ENCODE peak calls at places on chromosomes 11 and 22, in eight cellular contexts. M is brain microvascular endothelial cell, H is ascending aorta, B is GM12878, X is tibial nerve, E is AG04450, Q is BE2C, Z is psoas muscle. N is an unnamed sample.

GRCh38 chr11:104897891-104898684 is at the start of gene CASP12:
- DNase-seq in X (no peak), H (no peak), Z (no peak), Q (no peak), B (no peak), E (no peak), M (peak; percentile 1), N (no peak)

GRCh38 chr11:4480577-4481539 is 1.6 kb upstream of the OR52K1 start:
- DNase-seq in E (no peak), Q (no peak), X (no peak), M (peak; percentile 45), Z (no peak), B (no peak), H (no peak), N (no peak)

GRCh38 chr22:23269441-23270211 is 89.3 kb downstream of the BCR start:
- DNase-seq in B (no peak), H (no peak), X (no peak), M (no peak), E (no peak), Q (no peak), Z (no peak), N (no peak)

GRCh38 chr11:93724090-93724489 is 17.2 kb downstream of the TAF1D start:
- DNase-seq in Z (no peak), H (no peak), Q (no peak), M (no peak), E (no peak), X (no peak), B (no peak), N (no peak)

GRCh38 chr11:95154514-95154913 is 64.9 kb downstream of the ENDOD1 start:
- DNase-seq in H (no peak), X (peak; percentile 43), Z (no peak), E (no peak), Q (peak; percentile 74), M (no peak), B (no peak), N (no peak)

GRCh38 chr11:74014880-74015279 is 6.0 kb upstream of the UCP3 start:
- DNase-seq in E (no peak), H (no peak), B (no peak), Z (no peak), X (no peak), M (no peak), Q (no peak), N (no peak)

GRCh38 chr22:31692186-31692886 is 30.3 kb upstream of the PISD start:
- DNase-seq in Z (no peak), Q (no peak), H (no peak), B (no peak), X (no peak), M (peak; percentile 53), E (peak; percentile 8), N (no peak)

GRCh38 chr11:124722176-124722575 is 17.6 kb upstream of the NRGN start:
- DNase-seq in Q (no peak), E (no peak), B (no peak), H (no peak), M (no peak), Z (no peak), X (no peak), N (no peak)

GRCh38 chr11:132523929-132524328 is 1008.4 kb downstream of the OPCML start:
- DNase-seq in E (no peak), B (no peak), M (no peak), Q (no peak), Z (no peak), H (no peak), X (no peak), N (no peak)

GRCh38 chr22:19657252-19658056 is 56.8 kb upstream of the SEPTIN5 start:
- DNase-seq in M (no peak), X (no peak), E (no peak), Z (no peak), B (no peak), H (no peak), Q (no peak), N (no peak)

GRCh38 chr11:1123970-1124369 is 33.8 kb upstream of the MUC5AC start:
- DNase-seq in H (no peak), B (no peak), Q (no peak), X (no peak), Z (no peak), E (no peak), M (no peak), N (no peak)

GRCh38 chr11:64025205-64025604 is 10.5 kb upstream of the FLRT1 start:
- DNase-seq in X (no peak), Q (no peak), E (no peak), M (no peak), Z (no peak), B (no peak), H (no peak), N (no peak)

GRCh38 chr11:69877235-69877634 is 58.0 kb upstream of the FGF3 start:
- DNase-seq in M (no peak), Z (no peak), X (no peak), B (no peak), Q (no peak), H (no peak), E (no peak), N (no peak)

GRCh38 chr11:117715801-117716200 is 81.2 kb downstream of the DSCAML1 start:
- DNase-seq in Q (no peak), H (no peak), E (no peak), B (no peak), Z (no peak), M (no peak), X (no peak), N (no peak)

GRCh38 chr11:86747801-86748200 is 52.5 kb upstream of the PRSS23 start:
- DNase-seq in Z (no peak), M (no peak), X (no peak), H (no peak), E (no peak), B (no peak), Q (no peak), N (no peak)

GRCh38 chr11:61090521-61090920 is 11.8 kb upstream of the CD5 start:
- DNase-seq in X (no peak), B (no peak), E (no peak), Z (no peak), M (no peak), H (no peak), Q (no peak), N (no peak)

GRCh38 chr22:19750666-19751490 is 9.7 kb upstream of the TBX1 start:
- DNase-seq in X (no peak), Z (no peak), M (peak; percentile 14), E (peak; percentile 34), H (no peak), B (no peak), Q (no peak), N (no peak)

GRCh38 chr11:75280770-75281468 is 40.3 kb downstream of the TPBGL start:
- DNase-seq in X (no peak), M (no peak), Z (no peak), B (no peak), Q (no peak), H (peak; percentile 4), E (no peak), N (no peak)

GRCh38 chr11:118263694-118264567 is at the start of gene MPZL2:
- DNase-seq in H (no peak), Z (peak; percentile 15), E (no peak), Q (no peak), B (no peak), M (no peak), X (peak; percentile 6), N (no peak)

GRCh38 chr11:78150346-78150745 is 10.9 kb upstream of the ALG8 start:
- DNase-seq in X (no peak), B (no peak), M (no peak), E (no peak), Q (no peak), H (no peak), Z (no peak), N (no peak)

DNA sequence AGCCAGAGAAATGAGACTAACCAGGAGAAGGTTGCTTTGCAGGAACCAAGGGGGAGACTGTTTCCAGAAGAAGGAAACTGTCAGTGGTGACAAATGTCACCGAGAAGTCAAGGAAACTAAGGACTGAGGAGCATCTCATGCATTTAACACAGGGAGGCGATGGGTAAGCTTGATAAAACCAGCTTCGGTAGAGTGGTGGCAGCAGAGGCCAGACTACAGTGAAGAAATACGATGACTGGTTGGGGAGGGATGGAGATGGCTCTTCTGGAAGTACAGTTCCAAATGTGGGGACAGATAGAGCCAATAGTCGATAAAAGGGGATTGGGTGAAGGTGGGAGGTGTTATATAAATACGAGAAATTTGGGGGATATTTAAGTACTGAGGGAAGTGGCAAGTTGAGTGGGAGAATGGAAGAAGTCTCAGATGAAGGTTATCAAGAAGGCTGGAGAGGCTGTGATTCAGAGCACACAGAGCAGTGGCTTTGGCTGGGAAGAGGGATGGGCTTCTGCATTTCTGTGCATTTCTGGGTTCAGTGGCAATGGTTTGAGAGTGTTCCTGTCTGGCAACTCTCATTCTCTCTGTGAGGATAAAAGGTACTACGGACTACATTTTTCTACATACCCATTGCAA is 29.2 kb downstream of the SC5D start:
- DNase-seq in X (peak; percentile 41), H (no peak), Q (no peak), B (no peak), M (no peak), E (no peak), Z (no peak), N (no peak)
- TF ChIP-seq CTCF in X (peak; percentile 19), H (peak; percentile 30), Q (peak; percentile 15), B (peak; percentile 92), M (peak; percentile 23), E (no peak), Z (peak; percentile 31), N (peak; percentile 34)

GRCh38 chr11:15483205-15483604 is 368.5 kb downstream of the INSC start:
- DNase-seq in Q (no peak), E (no peak), X (no peak), Z (no peak), M (no peak), H (no peak), B (no peak), N (no peak)
- H3K27me3 ChIP-seq in Q (no peaks in the 10 kb centered on the region), E (no peaks in the 10 kb centered on the region), X (no peaks in the 10 kb centered on the region), Z (no peaks in the 10 kb centered on the region), M (no peaks in the 10 kb centered on the region), H (no peaks in the 10 kb centered on the region), B (no peaks in the 10 kb centered on the region), N (no peaks in the 10 kb centered on the region)

GRCh38 chr11:68657021-68657780 is 27.1 kb upstream of the GAL start:
- DNase-seq in B (no peak), Q (no peak), M (no peak), Z (no peak), H (no peak), E (no peak), X (no peak), N (no peak)
- TF ChIP-seq CTCF in B (no peak), Q (no peak), M (no peak), Z (no peak), H (no peak), E (no peak), X (no peak), N (no peak)

GRCh38 chr11:31795706-31796522 is 15.2 kb downstream of the PAX6 start:
- DNase-seq in Z (no peak), Q (no peak), M (no peak), H (no peak), X (no peak), B (no peak), E (no peak), N (no peak)

GRCh38 chr11:31798057-31799035 is 12.8 kb downstream of the PAX6 start:
- DNase-seq in B (no peak), X (peak; percentile 3), E (no peak), Q (no peak), H (no peak), M (no peak), Z (no peak), N (no peak)

GRCh38 chr11:31794546-31794945 is 16.6 kb downstream of the PAX6 start:
- DNase-seq in E (no peak), M (no peak), X (no peak), H (no peak), B (no peak), Q (no peak), Z (no peak), N (no peak)

GRCh38 chr11:31797227-31798056 is 13.7 kb downstream of the PAX6 start:
- DNase-seq in Q (no peak), Z (no peak), M (no peak), B (no peak), E (no peak), X (no peak), H (no peak), N (no peak)

GRCh38 chr11:31796523-31797226 is 14.4 kb downstream of the PAX6 start:
- DNase-seq in E (no peak), X (no peak), Q (no peak), M (no peak), H (no peak), B (no peak), Z (no peak), N (no peak)
- H3K27me3 ChIP-seq in E (peaks cover 76% of the 10 kb centered on the region), X (peaks cover 79% of the 10 kb centered on the region), Q (peaks cover 44% of the 10 kb centered on the region), M (peaks cover 52% of the 10 kb centered on the region), H (peaks cover 32% of the 10 kb centered on the region), B (peaks cover 31% of the 10 kb centered on the region), Z (no peaks in the 10 kb centered on the region), N (peaks cover 47% of the 10 kb centered on the region)